ENCODE peak calls at places on chromosomes 6 and 20, in five cellular contexts. D is H9, C is IMR-90, Y is H1, A is mesenchymal stem cell. G is an unnamed sample. For H3K4me1, the result is how much of the 10 kb centered on the place peaks cover.

GRCh38 chr6:96990462-96990861 is 65.9 kb downstream of the KLHL32 start:
- DNase-seq in D (peak), C (no peak), Y (no peak), A (no peak), G (no peak)

GRCh38 chr6:105779113-105779512 is 307.0 kb upstream of the PRDM1 start:
- DNase-seq in D (no peak), C (no peak), Y (no peak), A (no peak), G (no peak)

GRCh38 chr6:135162678-135163439 is 18.2 kb upstream of the MYB start:
- DNase-seq in D (peak), C (no peak), Y (peak), A (peak), G (peak)

GRCh38 chr20:14449323-14449722 is 111.9 kb upstream of the FLRT3 start:
- DNase-seq in D (no peak), C (peak), Y (no peak), A (no peak), G (no peak)

GRCh38 chr6:96460052-96460700 is 61.4 kb upstream of the UFL1 start:
- DNase-seq in D (no peak), C (no peak), Y (no peak), A (no peak), G (no peak)

GRCh38 chr6:158610319-158610968 is 34.1 kb downstream of the DYNLT1 start:
- DNase-seq in D (no peak), C (no peak), Y (no peak), A (no peak), G (no peak)

GRCh38 chr6:814378-815347 is 121.7 kb upstream of the EXOC2 start:
- DNase-seq in D (no peak), C (no peak), Y (no peak), A (no peak), G (no peak)

GRCh38 chr6:38143191-38144154 is 323.9 kb downstream of the ZFAND3 start:
- DNase-seq in D (no peak), C (no peak), Y (no peak), A (no peak), G (no peak)

GRCh38 chr20:62688855-62689460 is 19.7 kb upstream of the NTSR1 start:
- DNase-seq in D (no peak), C (peak), Y (no peak), A (no peak), G (no peak)

GRCh38 chr20:61710108-61710507 is 355.6 kb downstream of the TAF4 start:
- DNase-seq in D (no peak), C (no peak), Y (no peak), A (no peak), G (no peak)

GRCh38 chr6:170224694-170225660 is 65.9 kb downstream of the DLL1 start:
- DNase-seq in D (no peak), C (peak), Y (no peak), A (peak), G (peak)

GRCh38 chr6:1136415-1136774 is 175.5 kb upstream of the FOXQ1 start:
- DNase-seq in D (no peak), C (peak), Y (no peak), A (no peak), G (no peak)

GRCh38 chr6:153503810-153504209 is 372.7 kb upstream of the RGS17 start:
- DNase-seq in D (peak), C (no peak), Y (no peak), A (no peak), G (no peak)

GRCh38 chr6:170063431-170063830 is 227.4 kb downstream of the DLL1 start:
- DNase-seq in D (no peak), C (no peak), Y (no peak), A (no peak), G (no peak)

GRCh38 chr6:158109744-158110143 is 58.3 kb downstream of the SERAC1 start:
- DNase-seq in D (no peak), C (peak), Y (no peak), A (no peak), G (no peak)

GRCh38 chr6:23013776-23014175 is 444.4 kb downstream of the HDGFL1 start:
- DNase-seq in D (no peak), C (peak), Y (no peak), A (peak), G (peak)

GRCh38 chr20:44748005-44748370 is 2.3 kb downstream of the KCNK15 start:
- DNase-seq in D (no peak), C (no peak), Y (no peak), A (no peak), G (no peak)

GRCh38 chr20:3406481-3407425 is 716 bp downstream of the DNAAF9 start:
- DNase-seq in D (peak), C (peak), Y (no peak), A (peak), G (peak)

GRCh38 chr6:37493047-37493995 is 6.4 kb downstream of the CCDC167 start:
- DNase-seq in D (no peak), C (no peak), Y (no peak), A (no peak), G (no peak)

GRCh38 chr20:19691125-19691524 is 66.9 kb upstream of the RIN2 start:
- DNase-seq in D (no peak), C (no peak), Y (no peak), A (no peak), G (no peak)

GRCh38 chr6:145252737-145253136 is 482.6 kb downstream of the EPM2A start:
- DNase-seq in D (no peak), C (no peak), Y (no peak), A (no peak), G (no peak)

GRCh38 chr6:22956029-22956715 is 386.8 kb downstream of the HDGFL1 start:
- DNase-seq in D (no peak), C (no peak), Y (no peak), A (no peak), G (peak)

GRCh38 chr6:38182426-38182825 is 362.9 kb downstream of the ZFAND3 start:
- DNase-seq in D (no peak), C (no peak), Y (no peak), A (no peak), G (no peak)

GRCh38 chr20:45993197-45993951 is 15.3 kb upstream of the MMP9 start:
- DNase-seq in D (no peak), C (peak), Y (no peak), A (peak), G (peak)

GRCh38 chr20:32580970-32581838 is 3.9 kb downstream of the NOL4L start:
- DNase-seq in D (no peak), C (no peak), Y (no peak), A (peak), G (no peak)

GRCh38 chr6:157528931-157529653 is 148.1 kb downstream of the ZDHHC14 start:
- DNase-seq in D (no peak), C (no peak), Y (no peak), A (peak), G (peak)

GRCh38 chr6:55594442-55594841 is 15.4 kb upstream of the HMGCLL1 start:
- DNase-seq in D (no peak), C (no peak), Y (no peak), A (no peak), G (no peak)

GRCh38 chr20:2276015-2276414 is 19.8 kb upstream of the TGM3 start:
- DNase-seq in D (no peak), C (no peak), Y (no peak), A (no peak), G (no peak)

GRCh38 chr20:51826372-51826771 is 24.1 kb upstream of the SALL4 start:
- DNase-seq in D (no peak), C (no peak), Y (no peak), A (no peak), G (peak)

DNA sequence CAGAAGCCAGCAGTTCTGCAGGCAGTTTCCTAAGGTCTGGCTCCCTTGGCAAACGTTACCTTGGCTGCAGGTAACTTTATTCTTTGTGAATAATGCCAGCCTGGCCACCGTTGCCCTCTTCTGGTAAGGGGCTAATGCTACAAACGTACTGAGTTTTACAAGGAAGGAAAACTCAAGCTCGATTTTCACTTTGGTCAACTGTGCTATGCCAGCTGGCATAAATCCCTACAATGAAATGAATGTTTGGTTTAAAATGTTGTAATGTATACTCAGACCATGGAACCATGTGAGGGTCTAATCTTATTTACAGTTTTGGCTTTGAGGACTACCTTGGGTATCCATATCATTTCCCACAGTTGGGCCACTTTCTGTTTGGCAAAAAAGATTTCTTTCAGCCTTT is 101.4 kb downstream of the SLX4IP start:
- DNase-seq in D (peak), C (peak), Y (peak), A (no peak), G (no peak)
- H3K4me1 ChIP-seq in D (under half), C (under half), Y (under half), A (under half), G (under half)

DNA sequence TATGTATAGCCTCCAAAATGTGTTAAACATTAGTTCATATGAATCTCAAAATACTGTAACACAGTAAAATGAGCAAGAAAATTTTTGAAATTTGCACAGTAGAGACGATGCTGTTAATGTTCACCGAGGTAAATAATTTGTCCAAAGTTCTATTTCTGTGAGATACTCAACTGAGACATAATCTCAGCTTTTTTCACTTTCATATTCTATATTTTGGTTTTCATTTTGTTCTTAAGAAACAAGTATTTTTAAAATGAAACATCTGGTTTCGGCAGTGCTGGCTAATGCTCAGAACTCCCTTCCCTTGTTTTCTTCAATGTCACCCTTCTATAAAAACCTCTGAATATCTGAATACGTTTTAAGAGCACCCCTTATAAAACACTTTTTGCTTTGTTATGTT is 353.2 kb downstream of the LAMA2 start:
- DNase-seq in D (no peak), C (no peak), Y (no peak), A (no peak), G (no peak)
- H2AFZ ChIP-seq in D (no peak), C (no peak), Y (no peak), A (no peak), G (no peak)

GRCh38 chr6:31915756-31916155 is 11.8 kb upstream of the C2 start:
- DNase-seq in D (no peak), C (no peak), Y (no peak), A (no peak), G (peak)
- H4K8ac ChIP-seq in D (no peak), C (no peak), Y (no peak), A (no peak), G (no peak)

GRCh38 chr6:44560458-44561061 is 173.1 kb downstream of the CDC5L start:
- DNase-seq in D (no peak), C (no peak), Y (no peak), A (no peak), G (no peak)
- H3K4me1 ChIP-seq in D (under half), C (under half), Y (under half), A (under half), G (under half)

GRCh38 chr6:36252005-36252404 is 17.9 kb upstream of the PNPLA1 start:
- DNase-seq in D (no peak), C (no peak), Y (no peak), A (no peak), G (no peak)
- H2AFZ ChIP-seq in D (no peak), C (no peak), Y (peak), A (no peak), G (no peak)

GRCh38 chr6:118086189-118086588 is 179.1 kb downstream of the SLC35F1 start:
- DNase-seq in D (no peak), C (no peak), Y (no peak), A (no peak), G (no peak)

GRCh38 chr6:118097576-118097975 is 190.5 kb downstream of the SLC35F1 start:
- DNase-seq in D (no peak), C (no peak), Y (no peak), A (no peak), G (no peak)

GRCh38 chr6:118092086-118092485 is 185.0 kb downstream of the SLC35F1 start:
- DNase-seq in D (no peak), C (no peak), Y (no peak), A (no peak), G (no peak)
- H4K8ac ChIP-seq in D (no peak), C (no peak), Y (no peak), A (no peak), G (no peak)

GRCh38 chr6:15888798-15889772 is 226.3 kb upstream of the DTNBP1 start:
- DNase-seq in D (no peak), C (no peak), Y (no peak), A (no peak), G (no peak)
- H3K4me1 ChIP-seq in D (under half), C (under half), Y (under half), A (under half), G (under half)

DNA sequence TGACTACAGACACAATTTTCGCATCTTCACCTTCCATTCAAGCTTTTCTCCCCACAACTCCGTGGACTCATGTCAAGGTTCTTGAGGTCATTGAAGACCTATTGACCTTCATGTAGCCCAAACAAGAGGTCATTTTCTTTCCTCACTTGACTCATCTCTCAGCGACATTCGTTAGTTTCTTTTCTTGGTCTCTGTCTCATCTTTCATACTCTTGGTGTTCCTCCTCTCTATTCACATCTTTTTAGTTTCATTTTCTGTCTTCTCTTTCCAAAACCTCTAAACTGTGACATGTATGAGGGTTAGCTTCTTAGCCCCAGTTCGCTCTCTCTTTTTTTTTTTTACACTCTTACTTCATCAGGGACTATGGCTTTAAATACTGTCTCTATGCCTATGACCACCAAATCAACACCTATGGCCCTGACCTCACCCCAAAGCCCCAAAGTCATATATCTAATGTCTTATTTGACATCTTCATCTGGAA is 128.6 kb upstream of the BACH2 start:
- DNase-seq in D (no peak), C (no peak), Y (no peak), A (no peak), G (no peak)
- H2AFZ ChIP-seq in D (no peak), C (no peak), Y (no peak), A (no peak), G (no peak)

GRCh38 chr6:79078057-79078969 is at the start of gene PHIP:
- DNase-seq in D (peak), C (peak), Y (peak), A (peak), G (peak)
- H4K8ac ChIP-seq in D (no peak), C (peak), Y (peak), A (peak), G (peak)

G was measured in trophoblast cell.